ENCODE peak calls at places on chromosomes 11 and 22, in seven cellular contexts. One of them, this sample, is unnamed.

GRCh38 chr11:64850979-64851567 is 6.6 kb upstream of the CDC42BPG start:
- DNase-seq in tibial artery: no peak
- DNase-seq in activated CD8-positive, alpha-beta T cell treated with anti-CD3 and anti-CD28 coated beads for 36 hours: peak
- DNase-seq in CD8-positive, alpha-beta T cell: peak
- DNase-seq in lower lobe of right lung: no peak
- DNase-seq in BE2C: no peak
- DNase-seq in MCF 10A: no peak
- DNase-seq in this sample: no peak

GRCh38 chr22:27163162-27164137 is 506.1 kb downstream of the MIAT start:
- DNase-seq in tibial artery: no peak
- DNase-seq in activated CD8-positive, alpha-beta T cell treated with anti-CD3 and anti-CD28 coated beads for 36 hours: no peak
- DNase-seq in CD8-positive, alpha-beta T cell: no peak
- DNase-seq in lower lobe of right lung: no peak
- DNase-seq in BE2C: no peak
- DNase-seq in MCF 10A: no peak
- DNase-seq in this sample: no peak

GRCh38 chr11:130164221-130164570 is 4.6 kb downstream of the ST14 start:
- DNase-seq in tibial artery: no peak
- DNase-seq in activated CD8-positive, alpha-beta T cell treated with anti-CD3 and anti-CD28 coated beads for 36 hours: no peak
- DNase-seq in CD8-positive, alpha-beta T cell: no peak
- DNase-seq in lower lobe of right lung: no peak
- DNase-seq in BE2C: no peak
- DNase-seq in MCF 10A: no peak
- DNase-seq in this sample: no peak

GRCh38 chr22:38418589-38418988 is 36.4 kb downstream of the KCNJ4 start:
- DNase-seq in tibial artery: no peak
- DNase-seq in activated CD8-positive, alpha-beta T cell treated with anti-CD3 and anti-CD28 coated beads for 36 hours: no peak
- DNase-seq in CD8-positive, alpha-beta T cell: no peak
- DNase-seq in lower lobe of right lung: peak
- DNase-seq in BE2C: no peak
- DNase-seq in MCF 10A: no peak
- DNase-seq in this sample: no peak

GRCh38 chr11:11843233-11843632 is 1.5 kb downstream of the USP47 start:
- DNase-seq in tibial artery: no peak
- DNase-seq in activated CD8-positive, alpha-beta T cell treated with anti-CD3 and anti-CD28 coated beads for 36 hours: no peak
- DNase-seq in CD8-positive, alpha-beta T cell: no peak
- DNase-seq in lower lobe of right lung: no peak
- DNase-seq in BE2C: no peak
- DNase-seq in MCF 10A: peak
- DNase-seq in this sample: no peak

GRCh38 chr11:37320921-37321320 is 722.9 kb upstream of the RAG2 start:
- DNase-seq in tibial artery: no peak
- DNase-seq in activated CD8-positive, alpha-beta T cell treated with anti-CD3 and anti-CD28 coated beads for 36 hours: no peak
- DNase-seq in CD8-positive, alpha-beta T cell: no peak
- DNase-seq in lower lobe of right lung: no peak
- DNase-seq in BE2C: no peak
- DNase-seq in MCF 10A: no peak
- DNase-seq in this sample: no peak

GRCh38 chr11:1934326-1935155 is 12.6 kb upstream of the MRPL23 start:
- DNase-seq in tibial artery: no peak
- DNase-seq in activated CD8-positive, alpha-beta T cell treated with anti-CD3 and anti-CD28 coated beads for 36 hours: no peak
- DNase-seq in CD8-positive, alpha-beta T cell: no peak
- DNase-seq in lower lobe of right lung: peak
- DNase-seq in BE2C: no peak
- DNase-seq in MCF 10A: no peak
- DNase-seq in this sample: no peak

GRCh38 chr11:65661599-65662246 is 993 bp downstream of the RELA start:
- DNase-seq in tibial artery: no peak
- DNase-seq in activated CD8-positive, alpha-beta T cell treated with anti-CD3 and anti-CD28 coated beads for 36 hours: no peak
- DNase-seq in CD8-positive, alpha-beta T cell: no peak
- DNase-seq in lower lobe of right lung: no peak
- DNase-seq in BE2C: no peak
- DNase-seq in MCF 10A: no peak
- DNase-seq in this sample: no peak

GRCh38 chr11:13463779-13464290 is 813 bp upstream of the BTBD10 start:
- DNase-seq in tibial artery: no peak
- DNase-seq in activated CD8-positive, alpha-beta T cell treated with anti-CD3 and anti-CD28 coated beads for 36 hours: no peak
- DNase-seq in CD8-positive, alpha-beta T cell: no peak
- DNase-seq in lower lobe of right lung: no peak
- DNase-seq in BE2C: no peak
- DNase-seq in MCF 10A: no peak
- DNase-seq in this sample: no peak

GRCh38 chr11:128757886-128758612 is 64.2 kb downstream of the FLI1 start:
- DNase-seq in tibial artery: no peak
- DNase-seq in activated CD8-positive, alpha-beta T cell treated with anti-CD3 and anti-CD28 coated beads for 36 hours: peak
- DNase-seq in CD8-positive, alpha-beta T cell: no peak
- DNase-seq in lower lobe of right lung: no peak
- DNase-seq in BE2C: no peak
- DNase-seq in MCF 10A: no peak
- DNase-seq in this sample: no peak

GRCh38 chr11:17649696-17650600 is 69.4 kb upstream of the MYOD1 start:
- DNase-seq in tibial artery: no peak
- DNase-seq in activated CD8-positive, alpha-beta T cell treated with anti-CD3 and anti-CD28 coated beads for 36 hours: no peak
- DNase-seq in CD8-positive, alpha-beta T cell: no peak
- DNase-seq in lower lobe of right lung: no peak
- DNase-seq in BE2C: no peak
- DNase-seq in MCF 10A: no peak
- DNase-seq in this sample: no peak

GRCh38 chr11:16794047-16794818 is 55.8 kb downstream of the C11orf58 start:
- DNase-seq in tibial artery: no peak
- DNase-seq in activated CD8-positive, alpha-beta T cell treated with anti-CD3 and anti-CD28 coated beads for 36 hours: no peak
- DNase-seq in CD8-positive, alpha-beta T cell: no peak
- DNase-seq in lower lobe of right lung: no peak
- DNase-seq in BE2C: no peak
- DNase-seq in MCF 10A: no peak
- DNase-seq in this sample: no peak

GRCh38 chr11:96317576-96317975 is 25.4 kb downstream of the MAML2 start:
- DNase-seq in tibial artery: no peak
- DNase-seq in activated CD8-positive, alpha-beta T cell treated with anti-CD3 and anti-CD28 coated beads for 36 hours: no peak
- DNase-seq in CD8-positive, alpha-beta T cell: no peak
- DNase-seq in lower lobe of right lung: no peak
- DNase-seq in BE2C: no peak
- DNase-seq in MCF 10A: no peak
- DNase-seq in this sample: no peak

GRCh38 chr11:119000906-119001305 is 3.0 kb downstream of the CENATAC start:
- DNase-seq in tibial artery: no peak
- DNase-seq in activated CD8-positive, alpha-beta T cell treated with anti-CD3 and anti-CD28 coated beads for 36 hours: no peak
- DNase-seq in CD8-positive, alpha-beta T cell: no peak
- DNase-seq in lower lobe of right lung: no peak
- DNase-seq in BE2C: no peak
- DNase-seq in MCF 10A: no peak
- DNase-seq in this sample: no peak

GRCh38 chr11:105719073-105719846 is 109.4 kb downstream of the GRIA4 start:
- DNase-seq in tibial artery: no peak
- DNase-seq in activated CD8-positive, alpha-beta T cell treated with anti-CD3 and anti-CD28 coated beads for 36 hours: no peak
- DNase-seq in CD8-positive, alpha-beta T cell: no peak
- DNase-seq in lower lobe of right lung: no peak
- DNase-seq in BE2C: no peak
- DNase-seq in MCF 10A: peak
- DNase-seq in this sample: no peak

DNA sequence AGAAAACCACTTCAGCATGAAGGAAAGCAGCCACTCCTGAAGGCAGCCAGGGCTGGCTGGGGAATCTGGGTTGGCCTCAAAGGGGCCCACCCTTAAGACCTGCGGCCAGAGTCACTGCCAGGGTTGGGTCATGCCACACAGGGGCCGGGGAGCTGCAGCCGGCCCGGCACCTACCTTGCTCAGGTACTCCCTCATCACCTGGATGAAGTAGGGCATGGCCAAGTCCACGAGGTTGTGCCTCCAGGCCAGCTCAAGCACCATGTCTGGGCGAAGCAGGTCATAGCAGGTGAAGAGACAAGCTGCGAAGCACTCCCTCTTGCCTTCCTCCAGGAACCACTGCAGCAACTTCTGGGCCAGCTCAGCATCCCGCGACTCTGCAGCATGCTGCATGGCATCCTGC is 4.7 kb upstream of the SLC25A1 start:
- DNase-seq in tibial artery: no peak
- DNase-seq in activated CD8-positive, alpha-beta T cell treated with anti-CD3 and anti-CD28 coated beads for 36 hours: no peak
- DNase-seq in CD8-positive, alpha-beta T cell: no peak
- DNase-seq in lower lobe of right lung: no peak
- DNase-seq in BE2C: no peak
- DNase-seq in MCF 10A: no peak
- DNase-seq in this sample: no peak
- TF ChIP-seq CTCF in tibial artery: no peak
- TF ChIP-seq CTCF in activated CD8-positive, alpha-beta T cell treated with anti-CD3 and anti-CD28 coated beads for 36 hours: no peak
- TF ChIP-seq CTCF in CD8-positive, alpha-beta T cell: no peak
- TF ChIP-seq CTCF in lower lobe of right lung: no peak
- TF ChIP-seq CTCF in BE2C: no peak
- TF ChIP-seq CTCF in MCF 10A: no peak
- TF ChIP-seq CTCF in this sample: no peak

DNA sequence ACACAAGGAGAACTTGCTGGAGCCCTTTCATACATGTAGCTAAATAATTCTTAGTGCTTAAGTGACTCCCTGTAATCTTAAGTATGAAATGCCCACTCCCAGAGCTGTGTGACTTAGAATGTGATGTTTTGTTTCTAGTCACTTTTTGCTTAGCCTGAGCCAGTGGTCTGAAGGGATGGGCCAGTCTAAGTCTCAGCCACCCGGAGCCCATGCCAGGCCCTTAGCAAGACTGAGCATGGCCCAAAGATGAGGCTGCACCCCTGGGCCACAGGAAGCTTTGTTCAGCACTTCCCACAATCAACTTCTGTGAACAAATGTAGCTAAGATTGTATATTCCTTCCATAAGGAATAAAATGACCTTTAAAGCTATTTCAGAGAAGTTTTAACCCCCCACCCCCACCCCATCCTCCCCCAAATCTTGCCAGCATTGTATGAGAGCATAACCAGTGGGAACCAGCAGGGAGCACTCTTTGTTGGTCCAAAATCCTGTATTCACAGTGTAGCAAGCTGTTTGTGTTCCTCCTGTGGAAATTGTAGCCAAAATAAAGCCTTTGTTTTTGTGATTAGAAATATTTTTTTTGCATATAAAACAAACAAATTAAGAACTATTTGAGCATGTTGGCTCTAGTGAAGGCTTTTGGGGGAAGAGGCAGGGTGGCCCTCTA is 73.8 kb upstream of the GAL start:
- DNase-seq in tibial artery: no peak
- DNase-seq in activated CD8-positive, alpha-beta T cell treated with anti-CD3 and anti-CD28 coated beads for 36 hours: no peak
- DNase-seq in CD8-positive, alpha-beta T cell: no peak
- DNase-seq in lower lobe of right lung: no peak
- DNase-seq in BE2C: no peak
- DNase-seq in MCF 10A: no peak
- DNase-seq in this sample: no peak
- TF ChIP-seq CTCF in tibial artery: no peak
- TF ChIP-seq CTCF in activated CD8-positive, alpha-beta T cell treated with anti-CD3 and anti-CD28 coated beads for 36 hours: no peak
- TF ChIP-seq CTCF in CD8-positive, alpha-beta T cell: no peak
- TF ChIP-seq CTCF in lower lobe of right lung: no peak
- TF ChIP-seq CTCF in BE2C: peak
- TF ChIP-seq CTCF in MCF 10A: peak
- TF ChIP-seq CTCF in this sample: no peak

GRCh38 chr22:42648368-42649260 is 578 bp downstream of the CYB5R3 start:
- DNase-seq in tibial artery: peak
- DNase-seq in activated CD8-positive, alpha-beta T cell treated with anti-CD3 and anti-CD28 coated beads for 36 hours: peak
- DNase-seq in CD8-positive, alpha-beta T cell: peak
- DNase-seq in lower lobe of right lung: peak
- DNase-seq in BE2C: no peak
- DNase-seq in MCF 10A: peak
- DNase-seq in this sample: no peak

GRCh38 chr22:42648017-42648367 is 1.2 kb downstream of the CYB5R3 start:
- DNase-seq in tibial artery: no peak
- DNase-seq in activated CD8-positive, alpha-beta T cell treated with anti-CD3 and anti-CD28 coated beads for 36 hours: no peak
- DNase-seq in CD8-positive, alpha-beta T cell: no peak
- DNase-seq in lower lobe of right lung: no peak
- DNase-seq in BE2C: no peak
- DNase-seq in MCF 10A: no peak
- DNase-seq in this sample: no peak

GRCh38 chr22:42651134-42651533 is 1.9 kb upstream of the CYB5R3 start:
- DNase-seq in tibial artery: no peak
- DNase-seq in activated CD8-positive, alpha-beta T cell treated with anti-CD3 and anti-CD28 coated beads for 36 hours: no peak
- DNase-seq in CD8-positive, alpha-beta T cell: no peak
- DNase-seq in lower lobe of right lung: no peak
- DNase-seq in BE2C: no peak
- DNase-seq in MCF 10A: peak
- DNase-seq in this sample: no peak

GRCh38 chr22:42646569-42647525 is 2.3 kb downstream of the CYB5R3 start:
- DNase-seq in tibial artery: peak
- DNase-seq in activated CD8-positive, alpha-beta T cell treated with anti-CD3 and anti-CD28 coated beads for 36 hours: no peak
- DNase-seq in CD8-positive, alpha-beta T cell: no peak
- DNase-seq in lower lobe of right lung: no peak
- DNase-seq in BE2C: peak
- DNase-seq in MCF 10A: no peak
- DNase-seq in this sample: no peak

GRCh38 chr22:42649261-42650056 is at the start of gene CYB5R3:
- DNase-seq in tibial artery: peak
- DNase-seq in activated CD8-positive, alpha-beta T cell treated with anti-CD3 and anti-CD28 coated beads for 36 hours: peak
- DNase-seq in CD8-positive, alpha-beta T cell: peak
- DNase-seq in lower lobe of right lung: peak
- DNase-seq in BE2C: peak
- DNase-seq in MCF 10A: peak
- DNase-seq in this sample: peak
- TF ChIP-seq CTCF in tibial artery: no peak
- TF ChIP-seq CTCF in activated CD8-positive, alpha-beta T cell treated with anti-CD3 and anti-CD28 coated beads for 36 hours: no peak
- TF ChIP-seq CTCF in CD8-positive, alpha-beta T cell: no peak
- TF ChIP-seq CTCF in lower lobe of right lung: no peak
- TF ChIP-seq CTCF in BE2C: no peak
- TF ChIP-seq CTCF in MCF 10A: no peak
- TF ChIP-seq CTCF in this sample: no peak

GRCh38 chr11:21933095-21933494 is 259.8 kb upstream of the ANO5 start:
- DNase-seq in tibial artery: no peak
- DNase-seq in activated CD8-positive, alpha-beta T cell treated with anti-CD3 and anti-CD28 coated beads for 36 hours: no peak
- DNase-seq in CD8-positive, alpha-beta T cell: no peak
- DNase-seq in lower lobe of right lung: no peak
- DNase-seq in BE2C: no peak
- DNase-seq in MCF 10A: peak
- DNase-seq in this sample: no peak
- TF ChIP-seq CTCF in tibial artery: peak
- TF ChIP-seq CTCF in activated CD8-positive, alpha-beta T cell treated with anti-CD3 and anti-CD28 coated beads for 36 hours: peak
- TF ChIP-seq CTCF in CD8-positive, alpha-beta T cell: no peak
- TF ChIP-seq CTCF in lower lobe of right lung: peak
- TF ChIP-seq CTCF in BE2C: peak
- TF ChIP-seq CTCF in MCF 10A: no peak
- TF ChIP-seq CTCF in this sample: no peak

GRCh38 chr11:120239713-120240640 is at the start of gene POU2F3:
- DNase-seq in tibial artery: no peak
- DNase-seq in activated CD8-positive, alpha-beta T cell treated with anti-CD3 and anti-CD28 coated beads for 36 hours: peak
- DNase-seq in CD8-positive, alpha-beta T cell: no peak
- DNase-seq in lower lobe of right lung: peak
- DNase-seq in BE2C: no peak
- DNase-seq in MCF 10A: no peak
- DNase-seq in this sample: no peak
- TF ChIP-seq CTCF in tibial artery: no peak
- TF ChIP-seq CTCF in activated CD8-positive, alpha-beta T cell treated with anti-CD3 and anti-CD28 coated beads for 36 hours: no peak
- TF ChIP-seq CTCF in CD8-positive, alpha-beta T cell: no peak
- TF ChIP-seq CTCF in lower lobe of right lung: no peak
- TF ChIP-seq CTCF in BE2C: peak
- TF ChIP-seq CTCF in MCF 10A: no peak
- TF ChIP-seq CTCF in this sample: no peak

DNA sequence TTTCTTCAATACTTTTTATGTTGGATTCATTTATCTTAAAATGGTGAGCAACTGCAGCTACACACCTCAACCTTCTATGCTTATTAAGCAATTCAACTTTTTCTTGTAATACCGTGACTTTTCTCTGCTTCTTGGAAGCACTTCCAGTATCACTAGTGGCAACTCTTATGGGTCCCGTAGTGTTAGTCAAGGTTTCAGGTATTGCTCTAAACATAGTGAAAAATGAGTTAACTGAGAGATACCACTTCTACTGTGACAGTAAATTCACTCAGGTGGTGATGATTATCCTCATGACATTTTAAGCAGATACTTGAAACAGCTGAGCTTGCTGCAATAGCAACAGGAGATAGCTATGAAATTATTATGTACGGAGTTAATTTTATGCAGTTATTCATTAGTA is 18.9 kb downstream of the ZFP91 start:
- DNase-seq in tibial artery: no peak
- DNase-seq in activated CD8-positive, alpha-beta T cell treated with anti-CD3 and anti-CD28 coated beads for 36 hours: no peak
- DNase-seq in CD8-positive, alpha-beta T cell: no peak
- DNase-seq in lower lobe of right lung: no peak
- DNase-seq in BE2C: no peak
- DNase-seq in MCF 10A: no peak
- DNase-seq in this sample: no peak
- TF ChIP-seq CTCF in tibial artery: no peak
- TF ChIP-seq CTCF in activated CD8-positive, alpha-beta T cell treated with anti-CD3 and anti-CD28 coated beads for 36 hours: no peak
- TF ChIP-seq CTCF in CD8-positive, alpha-beta T cell: no peak
- TF ChIP-seq CTCF in lower lobe of right lung: no peak
- TF ChIP-seq CTCF in BE2C: no peak
- TF ChIP-seq CTCF in MCF 10A: no peak
- TF ChIP-seq CTCF in this sample: no peak

This sample was measured in omental fat pad.